ENCODE peak calls at places on chromosomes 2 and 18, in seven cellular contexts. N is left colon, X is H1, M is epithelial cell of esophagus, J is AG08395, K is ELR, C is NCI-H187. H is an unnamed sample.

GRCh38 chr18:26502834-26503233 is 45.5 kb downstream of the KCTD1 start:
- DNase-seq in N (no peak), X (no peak), J (no peak), K (no peak), C (no peak), M (peak), H (no peak)

GRCh38 chr2:3523551-3524041 is 4.3 kb upstream of the ADI1 start:
- DNase-seq in J (peak), K (peak), M (peak), N (no peak), X (no peak), C (no peak), H (no peak)

GRCh38 chr2:100321881-100322820 is at the start of gene LONRF2:
- DNase-seq in J (no peak), M (no peak), X (peak), K (no peak), N (peak), C (peak), H (peak)

GRCh38 chr18:48963555-48964480 is 13.1 kb upstream of the SMAD7 start:
- DNase-seq in N (no peak), K (no peak), J (no peak), M (no peak), X (no peak), C (no peak), H (no peak)

GRCh38 chr2:129911363-129912065 is 68.0 kb upstream of the RAB6C start:
- DNase-seq in K (no peak), X (no peak), N (no peak), C (no peak), J (no peak), M (no peak), H (no peak)

GRCh38 chr2:210553371-210553770 is 3.0 kb upstream of the CPS1 start:
- DNase-seq in M (peak), C (no peak), X (no peak), J (peak), K (peak), N (no peak), H (no peak)

GRCh38 chr2:145085616-145086015 is 565.7 kb upstream of the ZEB2 start:
- DNase-seq in C (no peak), X (no peak), K (no peak), M (no peak), J (peak), N (no peak), H (no peak)

GRCh38 chr2:96962567-96963203 is 23.7 kb downstream of the FAM178B start:
- DNase-seq in X (no peak), C (no peak), K (no peak), N (no peak), J (no peak), M (no peak), H (no peak)

GRCh38 chr2:157190151-157190550 is 67.4 kb upstream of the GALNT5 start:
- DNase-seq in M (peak), C (no peak), X (no peak), J (peak), K (peak), N (no peak), H (no peak)

GRCh38 chr18:49768051-49768391 is 45.3 kb downstream of the ACAA2 start:
- DNase-seq in C (no peak), M (peak), N (peak), J (peak), K (peak), X (peak), H (peak)

GRCh38 chr2:177429688-177430325 is 37.2 kb downstream of the AGPS start:
- DNase-seq in N (no peak), X (no peak), M (peak), J (peak), C (no peak), K (peak), H (no peak)

GRCh38 chr2:70087703-70088507 is 628 bp downstream of the PCBP1 start:
- DNase-seq in N (peak), C (no peak), X (peak), M (peak), J (peak), K (peak), H (peak)

GRCh38 chr2:60356346-60356745 is 197.1 kb downstream of the BCL11A start:
- DNase-seq in K (no peak), C (no peak), X (no peak), N (no peak), J (peak), M (peak), H (no peak)

GRCh38 chr2:18932864-18933263 is 343.5 kb upstream of the NT5C1B start:
- DNase-seq in M (no peak), K (no peak), X (no peak), N (no peak), C (no peak), J (no peak), H (no peak)

GRCh38 chr18:24208270-24209035 is 69.6 kb downstream of the CABYR start:
- DNase-seq in K (peak), J (no peak), N (no peak), X (no peak), C (no peak), M (peak), H (no peak)

GRCh38 chr2:128549094-128549493 is 230.4 kb upstream of the HS6ST1 start:
- DNase-seq in J (no peak), C (no peak), M (no peak), N (no peak), X (no peak), K (no peak), H (no peak)

GRCh38 chr18:48968412-48969215 is 17.8 kb upstream of the SMAD7 start:
- DNase-seq in X (no peak), J (no peak), N (no peak), C (no peak), K (no peak), M (no peak), H (no peak)

GRCh38 chr2:13193900-13194299 is 477.2 kb downstream of the TRIB2 start:
- DNase-seq in M (peak), C (no peak), J (peak), N (no peak), K (peak), X (no peak), H (no peak)

GRCh38 chr2:207478572-207478971 is 51.2 kb upstream of the CREB1 start:
- DNase-seq in C (no peak), X (no peak), N (no peak), K (no peak), J (no peak), M (no peak), H (no peak)

GRCh38 chr2:240573071-240573515 is 4.8 kb downstream of the RNPEPL1 start:
- DNase-seq in N (no peak), K (no peak), J (no peak), X (no peak), M (no peak), C (no peak), H (no peak)

GRCh38 chr2:151947524-151948165 is 119.4 kb upstream of the ARL5A start:
- DNase-seq in K (no peak), M (peak), C (no peak), X (no peak), N (peak), J (no peak), H (peak)

GRCh38 chr2:229314117-229314516 is 43.0 kb upstream of the PID1 start:
- DNase-seq in C (no peak), J (no peak), X (no peak), M (no peak), K (peak), N (no peak), H (no peak)

GRCh38 chr2:24930768-24931167 is 10.7 kb upstream of the ADCY3 start:
- DNase-seq in J (no peak), N (no peak), K (peak), C (no peak), M (peak), X (no peak), H (no peak)

GRCh38 chr18:76823574-76823973 is 1.2 kb downstream of the ZNF236 start:
- DNase-seq in X (peak), M (peak), J (no peak), C (no peak), K (no peak), N (peak), H (peak)

GRCh38 chr2:231161252-231162035 is 36.6 kb upstream of the HTR2B start:
- DNase-seq in M (no peak), X (no peak), C (no peak), K (peak), N (no peak), J (no peak), H (no peak)

GRCh38 chr18:47150029-47150823 is at the start of gene HDHD2:
- DNase-seq in X (peak), N (peak), M (peak), K (peak), J (peak), C (peak), H (peak)

GRCh38 chr2:127182626-127183458 is 37.3 kb downstream of the CYP27C1 start:
- DNase-seq in N (no peak), K (no peak), C (no peak), X (no peak), M (no peak), J (no peak), H (no peak)